ENCODE peak calls at places on chromosome 10, in four cellular contexts. T is dorsolateral prefrontal cortex, D is left ventricle myocardium inferior, O is progenitor cell of endocrine pancreas. Q is an unnamed sample.

GRCh38 chr10:102230264-102230860 is 4.3 kb downstream of the ELOVL3 start:
- DNase-seq in D (peak), T (no peak), O (no peak), Q (peak)

GRCh38 chr10:124348801-124349200 is 69.9 kb downstream of the OAT start:
- DNase-seq in D (no peak), O (no peak), T (no peak), Q (no peak)

GRCh38 chr10:72186633-72187330 is 29.0 kb upstream of the ANAPC16 start:
- DNase-seq in T (no peak), O (no peak), D (no peak), Q (no peak)

GRCh38 chr10:93406367-93407145 is 75.6 kb downstream of the MYOF start:
- DNase-seq in D (no peak), T (no peak), O (no peak), Q (no peak)

GRCh38 chr10:131737543-131738395 is 163.0 kb upstream of the PPP2R2D start:
- DNase-seq in T (no peak), O (no peak), D (no peak), Q (peak)

GRCh38 chr10:120783901-120784300 is 67.3 kb upstream of the WDR11 start:
- DNase-seq in D (no peak), O (no peak), T (no peak), Q (no peak)

GRCh38 chr10:24721254-24722106 is 2.2 kb downstream of the ARHGAP21 start:
- DNase-seq in D (peak), O (peak), T (no peak), Q (no peak)

GRCh38 chr10:30219977-30220751 is 128.9 kb downstream of the MTPAP start:
- DNase-seq in T (no peak), D (no peak), O (no peak), Q (no peak)

DNA sequence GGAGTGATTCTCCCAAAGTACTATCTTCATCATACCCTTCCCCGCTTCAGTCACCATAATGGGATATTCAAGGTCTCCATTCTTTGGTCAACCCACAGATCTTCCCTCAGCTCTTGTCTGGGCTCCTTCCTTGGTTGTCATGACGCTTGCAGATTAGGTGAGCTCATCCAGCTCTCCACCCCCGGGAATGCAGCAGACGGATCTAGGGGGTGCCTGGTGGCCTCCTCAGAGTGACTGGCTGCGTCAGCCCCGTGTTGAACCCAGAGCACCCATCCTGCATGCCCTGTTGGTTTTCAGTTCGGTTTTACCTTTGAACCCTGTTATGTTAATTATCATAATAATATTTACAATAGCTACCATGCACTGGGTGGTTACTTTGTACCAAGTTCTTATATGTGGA is 6.4 kb downstream of the NEURL1 start:
- DNase-seq in D (no peak), T (no peak), O (no peak), Q (no peak)
- TF ChIP-seq CTCF in D (no peak), T (no peak), O (no peak), Q (no peak)

GRCh38 chr10:61795551-61795950 is 105.9 kb upstream of the ARID5B start:
- DNase-seq in T (no peak), D (no peak), O (no peak), Q (no peak)
- TF ChIP-seq CTCF in T (no peak), D (no peak), O (peak), Q (no peak)

GRCh38 chr10:57593983-57594573 is 673.6 kb downstream of the IPMK start:
- DNase-seq in D (no peak), T (no peak), O (no peak), Q (no peak)
- TF ChIP-seq CTCF in D (no peak), T (no peak), O (peak), Q (no peak)

DNA sequence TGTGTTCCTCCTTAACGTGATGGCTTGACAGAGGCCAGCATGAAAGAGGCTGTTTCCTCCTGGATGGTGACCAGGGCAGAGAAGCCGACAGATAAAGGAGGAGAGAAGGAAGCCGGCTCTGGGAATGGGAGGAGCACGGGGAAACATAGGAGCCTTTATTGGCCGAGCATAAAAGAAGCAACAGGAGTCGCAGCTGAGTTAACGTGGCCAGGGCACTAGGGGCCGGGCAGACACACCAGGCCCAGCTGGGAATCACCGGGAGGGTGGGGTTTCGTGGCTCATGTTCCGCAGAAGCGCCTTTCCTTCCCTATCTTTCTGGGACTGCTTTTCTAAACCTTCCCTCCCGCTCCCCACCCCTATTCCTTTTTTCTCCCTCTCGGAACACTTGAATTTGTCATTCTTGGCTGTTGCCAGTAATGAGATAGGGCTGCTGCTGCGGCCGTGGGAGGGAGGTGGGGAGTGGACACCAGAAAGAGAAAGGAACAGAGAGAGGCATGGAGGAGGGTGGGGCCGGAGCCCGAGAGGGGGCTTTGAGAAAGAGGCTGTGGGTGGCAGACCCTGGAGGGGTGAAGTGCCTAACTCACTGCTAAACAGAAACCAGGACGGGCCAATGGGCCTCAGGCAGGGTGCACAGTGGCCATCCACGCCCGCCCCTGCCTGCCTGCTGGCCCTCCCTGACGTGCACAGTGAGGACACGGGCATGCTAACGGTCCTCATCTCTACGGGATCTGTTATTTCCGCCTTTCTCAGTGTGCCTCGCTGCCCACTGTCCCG is 65.2 kb downstream of the COL13A1 start:
- DNase-seq in T (no peak), D (peak), O (no peak), Q (no peak)
- TF ChIP-seq CTCF in T (no peak), D (no peak), O (no peak), Q (no peak)

GRCh38 chr10:80805343-80806020 is 267.8 kb downstream of the SH2D4B start:
- DNase-seq in D (no peak), T (no peak), O (no peak), Q (no peak)
- TF ChIP-seq CTCF in D (no peak), T (no peak), O (no peak), Q (no peak)